ENCODE peak calls at places on chromosomes 2 and 18, in four cellular contexts. C, O, H and V are unnamed samples.
A peak's percentile ranks its signal among the peaks of the same experiment; 100 is the strongest.

GRCh38 chr2:46849741-46850474 is 65.7 kb downstream of the MCFD2 start:
- DNase-seq in H (peak; percentile 46), C (peak; percentile 27), O (peak; percentile 77), V (peak; percentile 75)

GRCh38 chr2:209661286-209661685 is 110.3 kb upstream of the UNC80 start:
- DNase-seq in O (no peak), C (no peak), H (peak; percentile 65), V (no peak)

GRCh38 chr2:139791330-139791729 is 1011.1 kb upstream of the NXPH2 start:
- DNase-seq in H (peak; percentile 49), O (no peak), C (no peak), V (no peak)

GRCh38 chr2:237623428-237624403 is 3.7 kb upstream of the LRRFIP1 start:
- DNase-seq in C (peak; percentile 60), O (no peak), H (no peak), V (no peak)

GRCh38 chr2:96949153-96949520 is 37.2 kb downstream of the FAM178B start:
- DNase-seq in C (no peak), O (no peak), H (no peak), V (no peak)

GRCh38 chr18:2883137-2883671 is 36.4 kb downstream of the EMILIN2 start:
- DNase-seq in H (no peak), C (peak; percentile 38), O (peak; percentile 50), V (no peak)

GRCh38 chr2:146374505-146374904 is 1470.3 kb upstream of the ACVR2A start:
- DNase-seq in H (no peak), O (no peak), C (peak; percentile 62), V (no peak)

GRCh38 chr2:145066795-145067194 is 546.9 kb upstream of the ZEB2 start:
- DNase-seq in C (peak; percentile 28), O (no peak), H (no peak), V (no peak)

GRCh38 chr2:235506291-235506996 is 12.6 kb downstream of the AGAP1 start:
- DNase-seq in O (no peak), C (peak; percentile 54), H (no peak), V (no peak)

GRCh38 chr2:45681675-45682074 is 30.2 kb downstream of the PRKCE start:
- DNase-seq in O (no peak), C (peak; percentile 93), H (peak; percentile 34), V (peak; percentile 50)

GRCh38 chr18:22830511-22830910 is 102.6 kb upstream of the RBBP8 start:
- DNase-seq in H (no peak), C (no peak), O (no peak), V (no peak)

GRCh38 chr2:108412995-108413726 is 35.4 kb downstream of the SULT1C4 start:
- DNase-seq in O (no peak), C (peak; percentile 84), H (peak; percentile 7), V (no peak)

GRCh38 chr2:83103602-83104001 is 1355.5 kb downstream of the SUCLG1 start:
- DNase-seq in H (no peak), O (no peak), C (peak; percentile 70), V (no peak)

GRCh38 chr18:63844254-63844653 is 43.3 kb upstream of the SERPINB2 start:
- DNase-seq in C (peak; percentile 66), H (no peak), O (no peak), V (no peak)

GRCh38 chr2:153221506-153221905 is 257.1 kb downstream of the RPRM start:
- DNase-seq in C (no peak), O (no peak), H (no peak), V (no peak)

GRCh38 chr2:46983065-46983801 is 67.6 kb upstream of the MCFD2 start:
- DNase-seq in H (peak; percentile 63), O (no peak), C (peak; percentile 80), V (peak; percentile 79)

GRCh38 chr2:60416221-60417008 is 137.0 kb downstream of the BCL11A start:
- DNase-seq in H (no peak), O (no peak), C (peak; percentile 48), V (no peak)

GRCh38 chr2:237324446-237325236 is 89.3 kb downstream of the COL6A3 start:
- DNase-seq in H (no peak), C (no peak), O (peak; percentile 48), V (no peak)

GRCh38 chr2:60033325-60033724 is 520.1 kb downstream of the BCL11A start:
- DNase-seq in O (no peak), C (no peak), H (no peak), V (no peak)

GRCh38 chr2:42216712-42217111 is 47.6 kb downstream of the EML4 start:
- DNase-seq in H (no peak), C (peak; percentile 81), O (no peak), V (no peak)

GRCh38 chr18:10822457-10822856 is 296.6 kb downstream of the NAPG start:
- DNase-seq in C (no peak), O (no peak), H (no peak), V (no peak)

GRCh38 chr18:48002933-48003365 is 72.5 kb upstream of the SMAD2 start:
- DNase-seq in O (no peak), C (peak; percentile 81), H (no peak), V (peak; percentile 85)

GRCh38 chr2:40304340-40304739 is 147.6 kb downstream of the SLC8A1 start:
- DNase-seq in C (peak; percentile 49), O (no peak), H (no peak), V (peak; percentile 59)

GRCh38 chr2:106705877-106706276 is 180.1 kb downstream of the ST6GAL2 start:
- DNase-seq in H (no peak), O (no peak), C (no peak), V (no peak)

GRCh38 chr2:18799397-18799796 is 210.0 kb upstream of the NT5C1B start:
- DNase-seq in C (peak; percentile 54), H (no peak), O (no peak), V (no peak)

GRCh38 chr2:100244881-100245605 is 77.3 kb downstream of the LONRF2 start:
- DNase-seq in O (no peak), H (no peak), C (peak; percentile 55), V (no peak)

GRCh38 chr2:40244251-40245010 is 207.5 kb downstream of the SLC8A1 start:
- DNase-seq in H (peak; percentile 42), C (peak; percentile 77), O (peak; percentile 46), V (peak; percentile 71)

GRCh38 chr2:190214434-190215194 is 105.0 kb downstream of the HIBCH start:
- DNase-seq in C (peak; percentile 47), O (no peak), H (no peak), V (no peak)

GRCh38 chr18:37393945-37394609 is 171.5 kb downstream of the CELF4 start:
- DNase-seq in O (peak; percentile 73), H (peak; percentile 97), C (peak; percentile 91), V (peak; percentile 91)

GRCh38 chr2:28408764-28409599 is 16.3 kb downstream of the FOSL2 start:
- DNase-seq in H (no peak), C (peak; percentile 47), O (no peak), V (no peak)

GRCh38 chr2:128376241-128377041 is 57.8 kb upstream of the HS6ST1 start:
- DNase-seq in H (no peak), C (no peak), O (peak; percentile 17), V (no peak)

GRCh38 chr2:237904806-237905599 is 45.6 kb downstream of the RAMP1 start:
- DNase-seq in H (no peak), C (peak; percentile 88), O (peak; percentile 74), V (peak; percentile 88)

GRCh38 chr18:79582978-79583377 is 96.6 kb upstream of the CTDP1 start:
- DNase-seq in C (no peak), O (peak; percentile 5), H (no peak), V (no peak)

GRCh38 chr2:88159955-88160415 is 10.2 kb upstream of the THNSL2 start:
- DNase-seq in O (no peak), C (peak; percentile 82), H (peak; percentile 75), V (no peak)

DNA sequence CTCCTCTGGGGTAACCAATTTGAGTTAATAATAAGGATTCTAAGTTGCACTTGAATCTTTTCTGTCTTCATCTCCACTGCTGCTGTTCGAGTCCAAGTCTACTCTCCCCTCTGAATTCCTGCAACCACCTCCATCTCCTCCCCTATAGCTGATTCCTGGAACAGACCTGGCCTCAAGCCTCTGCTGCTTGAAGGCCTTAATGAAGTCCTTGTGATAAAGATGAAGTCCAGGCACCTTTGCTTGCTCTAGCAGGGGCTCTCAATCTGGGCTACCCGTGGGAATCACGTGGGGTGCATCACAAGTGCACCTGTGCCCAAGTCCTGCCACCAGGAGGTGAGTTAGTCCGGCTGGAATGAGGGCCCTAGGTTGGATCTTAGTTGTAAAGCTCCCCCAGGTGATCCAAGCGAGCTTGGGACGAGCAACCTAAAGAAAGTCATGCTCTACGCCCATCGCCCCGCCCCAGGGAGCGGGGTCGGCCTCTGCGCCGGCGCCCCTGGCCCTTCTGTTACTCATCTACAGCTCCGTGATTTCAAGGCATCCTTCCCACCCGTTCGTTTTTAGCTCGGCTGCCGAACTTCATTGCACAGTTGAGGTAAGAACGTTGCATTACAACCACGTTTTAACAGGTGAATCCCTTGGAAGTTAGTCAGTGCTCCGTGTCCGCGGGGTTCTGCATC is 905 bp upstream of the IAH1 start:
- DNase-seq in H (peak; percentile 51), O (no peak), C (no peak), V (no peak)
- H3K27ac ChIP-seq in H (no peak overlapping the region), O (peak overlapping the region; percentile 80), C (no peak overlapping the region), V (no peak overlapping the region)

GRCh38 chr2:162916286-162916801 is 77.8 kb upstream of the KCNH7 start:
- DNase-seq in O (no peak), C (no peak), H (no peak), V (no peak)
- H3K4me3 ChIP-seq in O (no peak overlapping the region), C (no peak overlapping the region), H (no peak overlapping the region), V (no peak overlapping the region)

DNA sequence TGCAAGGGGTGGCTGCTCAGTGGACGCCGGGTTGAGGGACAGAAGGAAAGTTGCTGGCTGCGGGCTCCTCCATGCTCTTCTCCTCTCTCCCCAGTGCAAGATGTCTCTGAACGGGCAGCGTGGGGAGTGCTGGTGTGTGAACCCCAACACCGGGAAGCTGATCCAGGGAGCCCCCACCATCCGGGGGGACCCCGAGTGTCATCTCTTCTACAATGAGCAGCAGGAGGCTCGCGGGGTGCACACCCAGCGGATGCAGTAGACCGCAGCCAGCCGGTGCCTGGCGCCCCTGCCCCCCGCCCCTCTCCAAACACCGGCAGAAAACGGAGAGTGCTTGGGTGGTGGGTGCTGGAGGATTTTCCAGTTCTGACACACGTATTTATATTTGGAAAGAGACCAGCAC is 30.6 kb downstream of the IGFBP2 start:
- DNase-seq in H (no peak), C (no peak), O (no peak), V (peak; percentile 33)
- H3K27ac ChIP-seq in H (no peak overlapping the region), C (no peak overlapping the region), O (no peak overlapping the region), V (no peak overlapping the region)

DNA sequence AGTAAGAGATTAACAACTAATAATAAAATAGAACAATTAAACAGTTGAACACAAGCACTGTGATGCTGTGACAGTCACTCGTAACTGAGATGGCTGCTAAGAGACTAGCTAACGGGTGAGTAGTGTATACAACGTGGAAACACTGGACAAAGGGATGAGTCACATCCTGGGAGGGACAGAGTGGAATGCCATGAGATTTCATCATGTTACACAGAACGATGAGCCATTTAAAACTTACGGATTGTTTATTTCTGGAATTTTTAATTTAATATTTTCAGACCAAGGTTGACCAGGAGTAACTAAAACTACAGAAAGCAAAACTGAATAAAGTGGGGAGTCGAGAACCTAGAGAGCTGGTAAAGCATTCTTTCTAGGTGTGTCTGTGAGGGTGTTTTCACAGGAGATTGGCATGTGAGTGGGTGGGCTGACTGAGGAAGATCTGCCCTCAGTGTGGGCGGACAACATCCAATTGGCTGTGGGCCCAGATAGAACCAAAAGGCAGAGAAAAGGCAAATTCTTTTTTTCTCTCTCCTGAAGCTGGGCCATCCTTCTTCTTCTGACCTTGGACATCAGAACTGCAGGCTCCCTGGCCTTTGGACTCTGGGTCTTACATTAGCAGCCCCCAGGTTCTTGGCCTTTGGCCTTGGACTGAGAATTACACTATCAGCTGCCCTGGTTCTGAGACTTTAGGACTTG is 14.6 kb downstream of the TMSB10 start:
- DNase-seq in H (no peak), O (peak; percentile 57), C (peak; percentile 98), V (no peak)
- H3K4me3 ChIP-seq in H (peak overlapping the region; percentile 19), O (no peak overlapping the region), C (peak overlapping the region; percentile 57), V (no peak overlapping the region)

GRCh38 chr2:239533917-239534316 is 133.1 kb upstream of the HDAC4 start:
- DNase-seq in O (peak; percentile 78), H (no peak), C (peak; percentile 56), V (peak; percentile 64)
- H3K27ac ChIP-seq in O (no peak overlapping the region), H (no peak overlapping the region), C (no peak overlapping the region), V (no peak overlapping the region)

GRCh38 chr2:239326831-239327535 is 73.8 kb downstream of the HDAC4 start:
- DNase-seq in O (no peak), C (no peak), H (no peak), V (no peak)
- H3K4me3 ChIP-seq in O (no peak overlapping the region), C (no peak overlapping the region), H (no peak overlapping the region), V (no peak overlapping the region)